ENCODE peak calls at places on chromosomes 16 and 17, in five cellular contexts. K is body of pancreas, C is breast epithelium, Z is BJ, T is AG09309. P is an unnamed sample.

GRCh38 chr16:82963653-82964052 is 336.9 kb downstream of the CDH13 start:
- DNase-seq in K (no peak), C (no peak), Z (no peak), T (no peak), P (no peak)

GRCh38 chr16:68784721-68785120 is 47.6 kb downstream of the CDH1 start:
- DNase-seq in K (no peak), C (no peak), Z (no peak), T (no peak), P (no peak)

GRCh38 chr16:3460585-3460984 is 17.1 kb downstream of the NAA60 start:
- DNase-seq in K (no peak), C (no peak), Z (no peak), T (no peak), P (no peak)

GRCh38 chr17:19306160-19307111 is 56.1 kb downstream of the B9D1 start:
- DNase-seq in K (peak), C (no peak), Z (no peak), T (no peak), P (no peak)

GRCh38 chr16:3924763-3925162 is 44.2 kb upstream of the CREBBP start:
- DNase-seq in K (no peak), C (no peak), Z (no peak), T (no peak), P (no peak)

GRCh38 chr17:40290629-40291296 is 3.1 kb downstream of the CDC6 start:
- DNase-seq in K (peak), C (no peak), Z (peak), T (peak), P (peak)

GRCh38 chr17:77785526-77785925 is 173.0 kb upstream of the TNRC6C start:
- DNase-seq in K (no peak), C (no peak), Z (no peak), T (no peak), P (no peak)

GRCh38 chr17:67478266-67479118 is 101.4 kb downstream of the PITPNC1 start:
- DNase-seq in K (no peak), C (no peak), Z (no peak), T (no peak), P (no peak)

GRCh38 chr17:32276217-32276616 is 10.6 kb downstream of the RHBDL3 start:
- DNase-seq in K (no peak), C (no peak), Z (no peak), T (no peak), P (no peak)

GRCh38 chr16:54431041-54431996 is 144.7 kb upstream of the IRX3 start:
- DNase-seq in K (no peak), C (no peak), Z (peak), T (no peak), P (no peak)

GRCh38 chr16:66399031-66399430 is 28.1 kb upstream of the BEAN1 start:
- DNase-seq in K (no peak), C (no peak), Z (no peak), T (no peak), P (no peak)

GRCh38 chr16:20867585-20867984 is 32.6 kb downstream of the DCUN1D3 start:
- DNase-seq in K (no peak), C (no peak), Z (no peak), T (no peak), P (no peak)

GRCh38 chr17:1087381-1088241 is 90.7 kb downstream of the TIMM22 start:
- DNase-seq in K (peak), C (peak), Z (no peak), T (no peak), P (no peak)

GRCh38 chr17:48630925-48631692 is 5.0 kb upstream of the HOXB9 start:
- DNase-seq in K (no peak), C (no peak), Z (no peak), T (no peak), P (no peak)

GRCh38 chr17:55356440-55357328 is 65.0 kb downstream of the MMD start:
- DNase-seq in K (peak), C (no peak), Z (no peak), T (peak), P (peak)

GRCh38 chr17:78484300-78485159 is 92.7 kb downstream of the DNAH17 start:
- DNase-seq in K (no peak), C (no peak), Z (no peak), T (no peak), P (no peak)

GRCh38 chr17:61750656-61751055 is 112.7 kb downstream of the BRIP1 start:
- DNase-seq in K (no peak), C (no peak), Z (no peak), T (no peak), P (no peak)

GRCh38 chr16:67077871-67078270 is 31.9 kb upstream of the PHAF1 start:
- DNase-seq in K (no peak), C (no peak), Z (no peak), T (no peak), P (no peak)

DNA sequence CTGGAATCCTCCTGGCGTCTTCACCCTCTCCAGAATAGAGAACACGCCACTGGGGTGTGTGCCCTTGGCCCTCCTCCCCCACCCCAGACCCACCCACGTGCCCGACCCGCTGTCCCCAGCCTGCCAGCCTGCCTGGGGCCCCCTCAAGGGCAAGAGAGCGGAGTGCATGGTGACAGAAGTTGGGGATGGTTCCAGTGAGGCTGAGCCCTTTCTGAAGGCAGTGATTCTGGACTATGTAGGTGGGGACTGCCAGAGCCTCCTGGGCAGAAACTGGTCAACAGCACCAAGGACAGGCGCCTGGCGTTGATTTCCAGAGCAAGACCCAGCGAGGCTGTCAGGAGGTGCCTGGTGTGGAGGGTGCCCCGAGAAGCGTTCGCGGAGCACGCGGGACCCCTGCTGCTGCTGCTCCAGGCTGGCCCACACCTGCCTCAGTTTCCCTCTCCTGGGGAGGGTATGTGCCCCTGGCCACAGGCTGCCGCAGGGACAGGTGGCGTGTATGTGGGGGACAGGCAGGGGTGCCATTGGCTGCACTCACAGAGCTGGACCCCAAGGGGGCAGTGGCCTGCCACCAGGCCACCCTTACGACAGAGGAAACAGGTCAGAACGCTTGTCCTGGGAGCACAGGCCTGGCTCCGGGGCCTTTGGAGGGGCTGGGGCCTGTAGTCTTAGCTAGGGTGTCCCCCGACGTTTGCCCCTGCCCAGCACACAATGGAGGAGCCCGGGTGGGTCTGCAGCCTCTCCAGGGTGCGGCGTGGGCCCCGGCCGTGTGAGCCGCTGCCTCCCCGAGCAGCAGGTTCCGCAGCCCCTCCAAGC is 1.2 kb downstream of the SSTR5 start:
- DNase-seq in K (no peak), C (no peak), Z (no peak), T (no peak), P (no peak)
- TF ChIP-seq CTCF in K (no peak), C (no peak), Z (no peak), T (peak), P (no peak)

GRCh38 chr16:85854935-85855334 is 44.0 kb upstream of the IRF8 start:
- DNase-seq in K (no peak), C (no peak), Z (no peak), T (no peak), P (no peak)
- H3K4me3 ChIP-seq in K (no peak), C (no peak), Z (no peak), T (no peak), P (no peak)

DNA sequence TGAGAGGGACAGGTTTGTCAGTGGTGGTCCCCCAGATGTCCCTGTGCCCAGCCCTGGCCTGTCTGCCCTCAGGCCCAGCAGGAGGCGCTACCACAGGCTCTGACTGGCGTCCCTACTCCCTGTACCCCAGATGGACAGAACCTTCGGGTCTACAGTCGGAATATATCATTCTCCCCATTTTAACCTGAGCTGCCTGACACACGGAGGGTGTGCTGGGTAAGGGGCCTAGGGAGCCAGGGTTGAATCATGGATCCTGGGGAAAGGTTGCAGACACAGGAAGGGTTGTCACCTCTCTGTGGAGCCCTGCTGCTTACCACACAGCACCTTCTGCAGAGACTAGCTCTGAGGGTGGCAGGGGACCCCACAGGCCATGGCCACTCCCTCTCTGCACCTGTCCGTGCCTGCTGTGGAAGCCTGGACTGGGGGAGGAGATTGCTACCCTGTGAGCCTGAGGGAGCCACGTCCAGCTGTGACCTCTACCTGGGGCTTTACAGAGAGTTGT is 162.2 kb upstream of the ZNF267 start:
- DNase-seq in K (no peak), C (no peak), Z (no peak), T (no peak), P (no peak)
- TF ChIP-seq CTCF in K (no peak), C (no peak), Z (no peak), T (no peak), P (no peak)

GRCh38 chr17:39002991-39003715 is 36.0 kb upstream of the FBXO47 start:
- DNase-seq in K (peak), C (peak), Z (peak), T (peak), P (no peak)
- H3K4me3 ChIP-seq in K (no peak), C (peak), Z (no peak), T (no peak), P (no peak)

GRCh38 chr16:81598083-81598482 is 153.5 kb downstream of the CMIP start:
- DNase-seq in K (no peak), C (no peak), Z (no peak), T (no peak), P (no peak)
- TF ChIP-seq CTCF in K (no peak), C (no peak), Z (no peak), T (no peak), P (no peak)

DNA sequence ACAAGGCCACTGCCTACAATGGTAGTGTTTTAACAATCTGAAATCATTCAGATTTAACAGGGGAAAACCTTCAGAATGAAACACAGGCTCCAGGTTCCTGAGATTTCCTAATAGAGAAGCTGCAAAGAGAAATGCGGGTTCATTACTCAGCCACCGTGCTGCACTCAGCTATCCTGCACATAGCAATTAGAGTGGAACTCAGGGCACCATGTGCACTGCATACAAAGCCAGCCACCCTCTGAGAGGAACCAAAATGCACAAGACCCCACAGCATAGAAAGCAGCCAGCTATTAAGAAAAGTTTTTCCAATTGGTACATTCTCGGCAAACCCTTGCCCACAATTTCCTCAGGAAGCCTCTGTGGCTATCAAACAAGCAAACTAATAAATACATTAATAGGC is 37.4 kb downstream of the TOM1L2 start:
- DNase-seq in K (no peak), C (no peak), Z (no peak), T (no peak), P (no peak)
- H3K4me3 ChIP-seq in K (no peak), C (no peak), Z (no peak), T (no peak), P (no peak)

P was measured in astrocyte of the cerebellum.